ENCODE peak calls at places on chromosomes 5 and 9, in five cellular contexts. One of them, this sample, is unnamed.
A peak's percentile ranks its signal among the peaks of the same experiment; 100 is the strongest.

GRCh38 chr5:107199756-107200155 is 471.0 kb downstream of the EFNA5 start:
- DNase-seq in NCI-H1694 treated with DMSO at 0.1 percent for 48 hours: no peak
- DNase-seq in OCI-LY7: no peak
- DNase-seq in frontal cortex: no peak
- DNase-seq in SK-MEL-5: no peak
- DNase-seq in this sample: no peak

GRCh38 chr9:125748511-125749099 is 1.4 kb downstream of the PBX3 start:
- DNase-seq in NCI-H1694 treated with DMSO at 0.1 percent for 48 hours: no peak
- DNase-seq in OCI-LY7: no peak
- DNase-seq in frontal cortex: no peak
- DNase-seq in SK-MEL-5: no peak
- DNase-seq in this sample: no peak

GRCh38 chr5:1729641-1730486 is 69.8 kb downstream of the MRPL36 start:
- DNase-seq in NCI-H1694 treated with DMSO at 0.1 percent for 48 hours: no peak
- DNase-seq in OCI-LY7: no peak
- DNase-seq in frontal cortex: no peak
- DNase-seq in SK-MEL-5: no peak
- DNase-seq in this sample: no peak

GRCh38 chr5:171420429-171421231 is 1.2 kb downstream of the FGF18 start:
- DNase-seq in NCI-H1694 treated with DMSO at 0.1 percent for 48 hours: peak; percentile 29
- DNase-seq in OCI-LY7: no peak
- DNase-seq in frontal cortex: peak; percentile 60
- DNase-seq in SK-MEL-5: no peak
- DNase-seq in this sample: peak; percentile 69

GRCh38 chr5:6713274-6714181 is at the start of gene TENT4A:
- DNase-seq in NCI-H1694 treated with DMSO at 0.1 percent for 48 hours: no peak
- DNase-seq in OCI-LY7: no peak
- DNase-seq in frontal cortex: peak; percentile 97
- DNase-seq in SK-MEL-5: no peak
- DNase-seq in this sample: no peak

GRCh38 chr9:116448463-116448862 is 238.6 kb upstream of the TRIM32 start:
- DNase-seq in NCI-H1694 treated with DMSO at 0.1 percent for 48 hours: no peak
- DNase-seq in OCI-LY7: no peak
- DNase-seq in frontal cortex: no peak
- DNase-seq in SK-MEL-5: no peak
- DNase-seq in this sample: no peak

GRCh38 chr5:9340095-9340494 is 205.8 kb downstream of the SEMA5A start:
- DNase-seq in NCI-H1694 treated with DMSO at 0.1 percent for 48 hours: no peak
- DNase-seq in OCI-LY7: no peak
- DNase-seq in frontal cortex: no peak
- DNase-seq in SK-MEL-5: no peak
- DNase-seq in this sample: no peak

GRCh38 chr5:94693043-94693822 is 74.8 kb downstream of the SLF1 start:
- DNase-seq in NCI-H1694 treated with DMSO at 0.1 percent for 48 hours: peak; percentile 62
- DNase-seq in OCI-LY7: peak; percentile 35
- DNase-seq in frontal cortex: no peak
- DNase-seq in SK-MEL-5: peak; percentile 74
- DNase-seq in this sample: peak; percentile 74

GRCh38 chr5:14922456-14922855 is 50.9 kb upstream of the ANKH start:
- DNase-seq in NCI-H1694 treated with DMSO at 0.1 percent for 48 hours: no peak
- DNase-seq in OCI-LY7: no peak
- DNase-seq in frontal cortex: no peak
- DNase-seq in SK-MEL-5: no peak
- DNase-seq in this sample: no peak

GRCh38 chr9:95570150-95570549 is 53.4 kb upstream of the PTCH1 start:
- DNase-seq in NCI-H1694 treated with DMSO at 0.1 percent for 48 hours: no peak
- DNase-seq in OCI-LY7: no peak
- DNase-seq in frontal cortex: no peak
- DNase-seq in SK-MEL-5: no peak
- DNase-seq in this sample: peak; percentile 39

GRCh38 chr5:147995846-147996245 is 67.9 kb upstream of the SPINK5 start:
- DNase-seq in NCI-H1694 treated with DMSO at 0.1 percent for 48 hours: no peak
- DNase-seq in OCI-LY7: no peak
- DNase-seq in frontal cortex: no peak
- DNase-seq in SK-MEL-5: no peak
- DNase-seq in this sample: no peak

GRCh38 chr9:134939836-134940235 is 22.1 kb upstream of the FCN1 start:
- DNase-seq in NCI-H1694 treated with DMSO at 0.1 percent for 48 hours: no peak
- DNase-seq in OCI-LY7: no peak
- DNase-seq in frontal cortex: no peak
- DNase-seq in SK-MEL-5: no peak
- DNase-seq in this sample: no peak

GRCh38 chr9:131500377-131500776 is 2.3 kb upstream of the POMT1 start:
- DNase-seq in NCI-H1694 treated with DMSO at 0.1 percent for 48 hours: no peak
- DNase-seq in OCI-LY7: no peak
- DNase-seq in frontal cortex: no peak
- DNase-seq in SK-MEL-5: no peak
- DNase-seq in this sample: no peak